ENCODE peak calls at places on chromosomes 12 and 14, in four cellular contexts. K, T, E and H are unnamed samples.

GRCh38 chr12:113030875-113031525 is 25.5 kb upstream of the DTX1 start:
- DNase-seq in K (peak; percentile 74), T (no peak), E (no peak), H (no peak)

GRCh38 chr12:75257510-75257909 is 47.9 kb upstream of the KCNC2 start:
- DNase-seq in E (no peak), T (no peak), K (no peak), H (no peak)

GRCh38 chr12:124917841-124918621 is 3.6 kb upstream of the UBC start:
- DNase-seq in E (no peak), T (no peak), K (no peak), H (no peak)

GRCh38 chr12:47268501-47269459 is 189.0 kb upstream of the AMIGO2 start:
- DNase-seq in K (no peak), T (no peak), E (no peak), H (no peak)

GRCh38 chr12:52942056-52942913 is 6.6 kb upstream of the KRT18 start:
- DNase-seq in T (no peak), K (no peak), E (no peak), H (no peak)

GRCh38 chr12:7758346-7758745 is 6.7 kb upstream of the NANOGNB start:
- DNase-seq in K (no peak), T (no peak), E (no peak), H (no peak)

GRCh38 chr12:126874427-126875026 is 1392.4 kb upstream of the TMEM132C start:
- DNase-seq in K (peak; percentile 59), T (peak; percentile 87), E (peak; percentile 51), H (peak; percentile 32)

GRCh38 chr12:57780284-57780897 is 2.2 kb upstream of the TSFM start:
- DNase-seq in T (no peak), K (no peak), E (no peak), H (no peak)

GRCh38 chr12:123057505-123058265 is 77.2 kb downstream of the ARL6IP4 start:
- DNase-seq in K (no peak), T (no peak), E (no peak), H (no peak)

GRCh38 chr14:101066826-101067508 is 163.4 kb upstream of the RTL1 start:
- DNase-seq in E (peak; percentile 11), K (no peak), T (peak; percentile 59), H (no peak)

GRCh38 chr14:71321556-71322315 is 414.5 kb downstream of the PCNX1 start:
- DNase-seq in T (no peak), K (peak; percentile 69), E (no peak), H (no peak)

GRCh38 chr14:37247777-37248461 is 50.2 kb downstream of the MIPOL1 start:
- DNase-seq in T (no peak), E (no peak), K (no peak), H (no peak)

GRCh38 chr14:37251778-37252177 is 54.0 kb downstream of the MIPOL1 start:
- DNase-seq in K (no peak), T (no peak), E (no peak), H (no peak)

GRCh38 chr14:37241206-37241605 is 43.5 kb downstream of the MIPOL1 start:
- DNase-seq in E (no peak), T (no peak), K (no peak), H (no peak)

GRCh38 chr14:37246427-37246829 is 48.7 kb downstream of the MIPOL1 start:
- DNase-seq in K (peak; percentile 60), T (no peak), E (no peak), H (peak; percentile 16)
- TF ChIP-seq CTCF in K (peak; percentile 62), T (peak; percentile 40), E (peak; percentile 91), H (peak; percentile 67)

GRCh38 chr12:22229652-22230279 is 104.7 kb downstream of the ST8SIA1 start:
- DNase-seq in T (no peak), E (no peak), K (peak; percentile 16), H (no peak)

GRCh38 chr12:22230280-22230794 is 104.2 kb downstream of the ST8SIA1 start:
- DNase-seq in K (peak; percentile 79), T (no peak), E (no peak), H (no peak)

GRCh38 chr12:22234561-22234960 is 99.9 kb downstream of the ST8SIA1 start:
- DNase-seq in K (peak; percentile 62), T (no peak), E (no peak), H (no peak)

GRCh38 chr12:22231078-22231477 is 103.4 kb downstream of the ST8SIA1 start:
- DNase-seq in E (no peak), T (no peak), K (no peak), H (no peak)

GRCh38 chr12:22231836-22232235 is 102.7 kb downstream of the ST8SIA1 start:
- DNase-seq in T (no peak), E (no peak), K (peak; percentile 10), H (no peak)
- TF ChIP-seq CTCF in T (no peak), E (no peak), K (peak; percentile 25), H (no peak)

GRCh38 chr12:103705098-103705497 is 118.0 kb downstream of the STAB2 start:
- DNase-seq in E (no peak), K (no peak), T (no peak), H (no peak)

GRCh38 chr12:103705927-103706326 is 118.9 kb downstream of the STAB2 start:
- DNase-seq in T (no peak), E (no peak), K (no peak), H (no peak)
- TF ChIP-seq CTCF in T (no peak), E (no peak), K (no peak), H (no peak)

GRCh38 chr14:29463727-29464370 is 463.8 kb downstream of the PRKD1 start:
- DNase-seq in T (no peak), E (no peak), K (peak; percentile 17), H (no peak)
- TF ChIP-seq CTCF in T (no peak), E (no peak), K (no peak), H (peak; percentile 28)